ENCODE peak calls at places on chromosomes 12 and 14, in seven cellular contexts. U, Y, M, W, I, N and B are unnamed samples.

GRCh38 chr14:52834440-52834842 is 43.0 kb upstream of the GNPNAT1 start:
- DNase-seq in W (no peak), M (peak), I (no peak), U (no peak), N (no peak), Y (no peak), B (no peak)

GRCh38 chr14:105951399-105951798 is 425.0 kb downstream of the TMEM121 start:
- DNase-seq in W (no peak), M (no peak), Y (no peak), U (no peak), N (no peak), I (no peak), B (no peak)

GRCh38 chr12:86837246-86837645 is 581.1 kb upstream of the MGAT4C start:
- DNase-seq in M (no peak), I (no peak), N (no peak), Y (no peak), U (no peak), W (no peak), B (no peak)

GRCh38 chr12:4909734-4910501 is at the start of gene KCNA1:
- DNase-seq in Y (no peak), N (peak), I (no peak), U (no peak), M (peak), W (no peak), B (no peak)

GRCh38 chr12:119235352-119235751 is 56.6 kb downstream of the HSPB8 start:
- DNase-seq in W (no peak), I (no peak), U (no peak), N (no peak), M (peak), Y (peak), B (no peak)

GRCh38 chr12:44159211-44159610 is 323.3 kb downstream of the TMEM117 start:
- DNase-seq in I (peak), U (no peak), W (no peak), M (no peak), Y (no peak), N (no peak), B (no peak)

GRCh38 chr12:66071556-66071955 is 59.0 kb downstream of the LLPH start:
- DNase-seq in U (no peak), I (no peak), M (no peak), W (no peak), Y (no peak), N (no peak), B (no peak)

GRCh38 chr14:95979339-95980042 is 59.7 kb upstream of the C14orf132 start:
- DNase-seq in Y (no peak), U (no peak), M (peak), N (peak), I (no peak), W (no peak), B (no peak)

GRCh38 chr12:6949063-6949594 is 2.0 kb upstream of the PTPN6 start:
- DNase-seq in Y (no peak), M (peak), N (no peak), U (no peak), I (no peak), W (no peak), B (no peak)

GRCh38 chr14:99201351-99202073 is 70.5 kb downstream of the BCL11B start:
- DNase-seq in U (no peak), M (no peak), Y (peak), W (no peak), N (no peak), I (no peak), B (no peak)

GRCh38 chr12:12973019-12973418 is 21.0 kb upstream of the GPRC5D start:
- DNase-seq in Y (no peak), M (no peak), W (no peak), U (no peak), N (no peak), I (no peak), B (no peak)

GRCh38 chr12:12974211-12974610 is 22.2 kb upstream of the GPRC5D start:
- DNase-seq in I (no peak), W (no peak), M (no peak), Y (no peak), U (no peak), N (no peak), B (no peak)

GRCh38 chr12:12977231-12977630 is 22.8 kb downstream of the HEBP1 start:
- DNase-seq in U (no peak), M (no peak), Y (no peak), W (no peak), N (no peak), I (no peak), B (no peak)

GRCh38 chr12:12976366-12976765 is 23.7 kb downstream of the HEBP1 start:
- DNase-seq in Y (no peak), U (no peak), I (no peak), W (no peak), N (no peak), M (no peak), B (no peak)

DNA sequence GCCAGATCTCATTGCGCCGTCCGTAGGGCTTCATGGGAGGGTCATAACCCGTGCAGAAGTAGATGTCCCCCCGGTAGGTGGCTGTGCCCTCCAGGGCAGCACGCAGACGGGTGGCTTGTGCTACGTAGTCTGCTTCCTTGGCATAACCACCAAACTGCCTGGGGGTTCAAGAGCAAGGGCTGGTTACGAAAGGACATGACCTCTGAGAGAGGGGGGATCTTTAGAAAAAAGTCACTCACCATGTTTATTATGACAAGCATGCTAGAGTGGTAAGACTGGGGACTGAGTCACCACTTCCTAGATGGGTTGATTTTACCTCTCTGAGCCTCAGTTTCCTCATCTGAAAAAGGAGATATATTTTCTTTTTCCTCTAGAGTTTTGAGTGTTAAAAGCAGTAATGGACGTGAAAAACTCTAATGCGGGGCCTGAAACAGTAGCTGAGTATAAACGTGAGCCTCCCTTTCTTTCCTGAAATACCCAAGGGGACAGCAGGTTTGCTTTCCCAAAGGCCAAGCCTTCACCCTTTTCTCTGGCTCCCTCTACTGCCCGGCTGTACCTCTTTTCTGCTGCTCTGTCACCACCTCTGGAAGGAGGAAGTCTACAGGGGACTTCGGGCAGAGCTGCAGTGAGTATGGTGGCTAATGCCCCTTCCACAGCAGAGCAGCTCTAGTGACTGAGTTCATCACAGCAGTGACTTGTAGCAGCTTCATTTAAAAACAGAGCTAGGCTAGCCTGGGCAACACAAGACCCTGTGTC is 23.5 kb upstream of the GPRC5D start:
- DNase-seq in I (peak), M (peak), W (no peak), Y (peak), N (no peak), U (peak), B (peak)
- TF ChIP-seq JUND in I (no peak), M (no peak), W (no peak), Y (no peak), N (no peak), U (no peak), B (no peak)

DNA sequence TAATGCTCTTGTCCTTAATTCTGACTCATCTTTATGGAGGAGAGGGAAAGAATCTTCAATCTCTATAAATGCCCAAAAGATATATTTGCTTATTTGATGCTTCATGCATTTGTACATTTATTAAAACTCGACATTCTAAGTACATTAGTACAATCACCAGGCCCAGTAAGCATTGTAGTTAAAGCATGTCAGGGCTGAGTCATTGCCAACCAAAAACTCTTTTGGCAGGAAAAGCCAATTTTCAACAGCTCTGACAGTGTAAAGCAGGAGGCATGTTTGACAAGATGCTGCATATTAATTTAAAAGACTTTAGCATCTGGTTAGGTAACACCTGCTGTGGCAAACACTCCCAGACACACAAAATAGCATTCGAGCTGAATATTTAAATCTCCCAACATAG is 290.9 kb downstream of the PPFIA2 start:
- DNase-seq in I (no peak), U (no peak), W (no peak), N (no peak), M (no peak), Y (no peak), B (no peak)
- TF ChIP-seq JUND in I (no peak), U (no peak), W (no peak), N (no peak), M (no peak), Y (no peak), B (no peak)

DNA sequence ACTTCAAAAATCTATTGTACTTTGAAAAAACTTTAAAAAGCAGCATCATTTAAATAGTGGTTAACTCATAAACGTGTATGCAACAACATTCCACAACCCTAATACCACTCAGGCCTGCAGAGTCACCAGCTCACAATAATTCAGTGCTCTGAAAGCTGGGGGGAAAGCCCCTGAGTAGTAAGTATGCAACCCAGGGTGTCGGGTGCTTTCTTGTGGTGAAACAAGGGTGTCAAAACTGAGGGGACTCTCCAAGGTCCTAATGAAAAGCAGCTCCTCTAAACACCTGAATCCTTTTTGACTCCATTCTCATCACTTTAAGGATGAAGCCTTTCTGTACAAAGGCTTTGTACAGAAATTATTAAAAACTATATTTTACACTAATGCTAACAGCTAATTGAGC is 33.7 kb downstream of the FGFR1OP2 start:
- DNase-seq in I (no peak), N (no peak), U (no peak), M (no peak), Y (no peak), W (peak), B (no peak)
- TF ChIP-seq JUND in I (no peak), N (no peak), U (no peak), M (no peak), Y (no peak), W (no peak), B (no peak)

GRCh38 chr12:29148958-29149690 is at the start of gene FAR2:
- DNase-seq in Y (peak), W (no peak), M (peak), U (no peak), N (peak), I (no peak), B (peak)
- TF ChIP-seq JUND in Y (no peak), W (no peak), M (no peak), U (no peak), N (no peak), I (no peak), B (no peak)

GRCh38 chr14:91231446-91231845 is 13.1 kb downstream of the GPR68 start:
- DNase-seq in I (no peak), W (no peak), N (no peak), Y (no peak), M (no peak), U (no peak), B (no peak)

GRCh38 chr14:91229005-91229382 is 15.5 kb downstream of the GPR68 start:
- DNase-seq in U (no peak), Y (no peak), N (no peak), W (no peak), I (no peak), M (no peak), B (no peak)

GRCh38 chr14:91230363-91231035 is 14.0 kb downstream of the GPR68 start:
- DNase-seq in W (no peak), N (no peak), I (no peak), Y (no peak), M (no peak), U (no peak), B (peak)

GRCh38 chr14:91228112-91229004 is 16.1 kb downstream of the GPR68 start:
- DNase-seq in U (no peak), W (peak), N (peak), I (no peak), Y (peak), M (no peak), B (no peak)

DNA sequence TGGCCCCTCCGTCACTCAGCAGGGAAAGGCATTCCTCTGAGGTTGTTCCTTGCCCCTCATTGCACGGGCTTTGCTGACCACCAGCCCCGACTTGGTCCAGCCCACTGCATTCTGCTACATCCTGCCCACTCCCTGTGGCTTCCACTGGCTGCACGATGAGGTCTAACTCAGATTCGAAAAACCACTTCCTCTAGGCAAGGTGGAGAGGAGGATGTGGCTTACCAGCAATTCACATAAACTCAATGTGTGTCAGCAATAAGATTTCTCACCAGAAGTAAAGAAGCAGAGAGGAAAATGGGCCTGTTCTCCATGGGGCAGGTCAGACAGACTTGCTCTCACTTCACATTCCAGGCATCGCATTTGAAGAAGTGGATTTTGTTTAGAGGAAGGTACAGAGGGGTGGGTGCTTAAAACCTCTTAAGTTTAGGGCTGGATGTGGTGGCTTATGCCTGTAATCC is 14.7 kb downstream of the GPR68 start:
- DNase-seq in U (no peak), N (no peak), M (no peak), I (no peak), W (peak), Y (no peak), B (no peak)
- TF ChIP-seq JUND in U (no peak), N (no peak), M (no peak), I (no peak), W (no peak), Y (no peak), B (no peak)